ENCODE peak calls at places on chromosomes 12 and 14, in eight cellular contexts. M, U, B, O, R, Y, F and S are unnamed samples.

GRCh38 chr14:25136811-25137210 is 86.9 kb upstream of the STXBP6 start:
- DNase-seq in M (no peak), U (no peak), B (no peak), O (no peak), R (no peak), Y (no peak), F (no peak), S (no peak)

GRCh38 chr12:54036620-54037359 is 3.9 kb downstream of the HOXC5 start:
- DNase-seq in M (no peak), U (peak), B (no peak), O (no peak), R (no peak), Y (peak), F (no peak), S (no peak)

GRCh38 chr14:101561145-101561896 is at the start of gene DIO3:
- DNase-seq in M (no peak), U (peak), B (no peak), O (no peak), R (no peak), Y (no peak), F (no peak), S (no peak)

GRCh38 chr14:47040490-47040889 is 388.9 kb upstream of the RPL10L start:
- DNase-seq in M (peak), U (peak), B (no peak), O (no peak), R (no peak), Y (no peak), F (no peak), S (peak)

GRCh38 chr14:98408024-98408555 is 863.9 kb downstream of the BCL11B start:
- DNase-seq in M (peak), U (no peak), B (no peak), O (no peak), R (no peak), Y (no peak), F (no peak), S (no peak)

GRCh38 chr12:125683748-125684381 is 618.6 kb downstream of the AACS start:
- DNase-seq in M (no peak), U (peak), B (peak), O (no peak), R (no peak), Y (no peak), F (no peak), S (peak)

GRCh38 chr12:1050059-1050707 is 59.2 kb downstream of the ERC1 start:
- DNase-seq in M (no peak), U (no peak), B (no peak), O (no peak), R (no peak), Y (no peak), F (no peak), S (no peak)

GRCh38 chr14:51293149-51293925 is 53.3 kb downstream of the TMX1 start:
- DNase-seq in M (peak), U (no peak), B (no peak), O (no peak), R (no peak), Y (peak), F (no peak), S (no peak)

GRCh38 chr14:31510222-31510621 is 22.4 kb upstream of the GPR33 start:
- DNase-seq in M (peak), U (no peak), B (no peak), O (no peak), R (no peak), Y (no peak), F (no peak), S (no peak)

GRCh38 chr14:22748691-22749090 is 17.8 kb upstream of the OXA1L start:
- DNase-seq in M (peak), U (no peak), B (no peak), O (no peak), R (no peak), Y (no peak), F (no peak), S (no peak)

GRCh38 chr12:57149309-57149900 is 2.0 kb upstream of the LRP1-AS start:
- DNase-seq in M (no peak), U (no peak), B (no peak), O (peak), R (no peak), Y (peak), F (no peak), S (peak)

GRCh38 chr12:108768591-108769500 is 37.5 kb upstream of the CORO1C start:
- DNase-seq in M (no peak), U (peak), B (peak), O (peak), R (no peak), Y (peak), F (peak), S (peak)

GRCh38 chr14:56295743-56296142 is 177.5 kb downstream of the PELI2 start:
- DNase-seq in M (no peak), U (no peak), B (no peak), O (no peak), R (no peak), Y (no peak), F (no peak), S (no peak)